ENCODE peak calls at places on chromosomes 3 and 15, in ten cellular contexts. W, G, A, Z, S, X, P, J, Y and N are unnamed samples.

GRCh38 chr3:159189994-159190669 is 388.3 kb downstream of the MFSD1 start:
- DNase-seq in J (no peak), W (peak), G (peak), Y (no peak), Z (no peak), S (no peak), X (no peak), P (no peak), A (no peak), N (no peak)

GRCh38 chr3:4766716-4767499 is 212.3 kb upstream of the BHLHE40 start:
- DNase-seq in G (no peak), W (no peak), J (no peak), X (no peak), A (no peak), Y (no peak), Z (no peak), S (no peak), P (no peak), N (no peak)

GRCh38 chr3:64242435-64242834 is 17.2 kb upstream of the PRICKLE2 start:
- DNase-seq in Y (no peak), W (peak), X (no peak), P (peak), Z (no peak), A (no peak), G (peak), S (no peak), J (peak), N (no peak)

GRCh38 chr3:123028233-123028828 is 768 bp upstream of the SEMA5B start:
- DNase-seq in A (peak), X (peak), G (peak), Z (no peak), J (no peak), S (no peak), Y (peak), P (no peak), W (peak), N (peak)

GRCh38 chr3:101890716-101891115 is 41.4 kb downstream of the NFKBIZ start:
- DNase-seq in A (no peak), P (no peak), Z (no peak), G (no peak), Y (no peak), X (no peak), J (no peak), S (no peak), W (peak), N (no peak)

GRCh38 chr15:83087535-83087934 is 19.9 kb upstream of the TM6SF1 start:
- DNase-seq in J (no peak), A (no peak), Y (no peak), W (no peak), P (no peak), S (no peak), G (no peak), Z (no peak), X (no peak), N (no peak)

GRCh38 chr3:34073961-34074360 is 275.5 kb downstream of the PDCD6IP start:
- DNase-seq in S (no peak), X (no peak), G (no peak), W (no peak), Y (no peak), A (no peak), P (no peak), J (no peak), Z (no peak), N (no peak)

GRCh38 chr15:69648775-69649735 is 196.4 kb downstream of the RPLP1 start:
- DNase-seq in X (peak), J (no peak), Z (no peak), G (peak), Y (no peak), P (no peak), A (no peak), S (no peak), W (no peak), N (no peak)

GRCh38 chr15:63083046-63083445 is 38.6 kb upstream of the LACTB start:
- DNase-seq in G (no peak), W (no peak), Y (no peak), A (no peak), S (no peak), P (peak), X (no peak), Z (no peak), J (no peak), N (no peak)

GRCh38 chr15:63752075-63752684 is 81.6 kb downstream of the HERC1 start:
- DNase-seq in X (peak), S (no peak), G (peak), P (no peak), J (peak), Z (no peak), W (peak), A (peak), Y (peak), N (peak)

GRCh38 chr15:51044037-51044712 is 50.5 kb downstream of the TNFAIP8L3 start:
- DNase-seq in A (no peak), G (no peak), W (no peak), Y (no peak), X (no peak), Z (no peak), S (no peak), J (no peak), P (no peak), N (no peak)

GRCh38 chr3:146222204-146223046 is 28.5 kb downstream of the PLSCR4 start:
- DNase-seq in Y (peak), Z (no peak), S (no peak), W (peak), G (peak), A (no peak), J (no peak), P (no peak), X (no peak), N (no peak)

DNA sequence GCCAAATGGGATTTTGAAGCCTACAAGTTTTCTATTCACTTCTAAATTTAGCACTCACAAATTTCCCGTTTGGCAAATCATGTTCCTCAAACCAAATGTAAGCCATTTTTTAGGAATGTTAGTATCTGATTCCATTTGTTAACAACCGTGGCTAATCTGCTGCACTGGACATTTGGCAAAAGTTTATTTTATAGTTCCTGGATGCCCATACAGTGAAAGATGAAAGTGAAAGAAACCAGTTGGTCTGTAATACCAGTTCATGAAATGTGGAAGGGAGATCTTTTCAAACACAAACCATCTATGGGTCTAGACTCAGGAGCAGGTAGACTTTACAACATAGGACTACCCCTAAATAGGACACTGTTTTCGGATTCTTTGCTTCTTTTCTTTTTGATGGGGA is 133.9 kb upstream of the GMNC start:
- DNase-seq in Y (no peak), P (no peak), S (no peak), W (peak), A (no peak), X (no peak), J (no peak), Z (no peak), G (no peak), N (no peak)
- H3K27ac ChIP-seq in Y (no peak), P (no peak), S (no peak), W (no peak), A (no peak), X (no peak), J (no peak), Z (no peak), G (no peak), N (no peak)

GRCh38 chr15:48340111-48340510 is 8.9 kb downstream of the DUT start:
- DNase-seq in Y (no peak), P (no peak), X (no peak), W (no peak), S (no peak), J (no peak), A (no peak), Z (no peak), G (no peak), N (no peak)

GRCh38 chr15:48333553-48333952 is 2.3 kb downstream of the DUT start:
- DNase-seq in S (no peak), A (no peak), J (no peak), G (no peak), Y (no peak), P (no peak), W (no peak), Z (no peak), X (no peak), N (no peak)

GRCh38 chr15:48337626-48338025 is 6.4 kb downstream of the DUT start:
- DNase-seq in X (no peak), S (no peak), Z (no peak), J (no peak), A (no peak), P (no peak), W (no peak), Y (no peak), G (no peak), N (no peak)

GRCh38 chr15:48334260-48334659 is 3.0 kb downstream of the DUT start:
- DNase-seq in W (no peak), X (no peak), Y (no peak), A (no peak), G (no peak), Z (no peak), J (no peak), S (no peak), P (no peak), N (no peak)

DNA sequence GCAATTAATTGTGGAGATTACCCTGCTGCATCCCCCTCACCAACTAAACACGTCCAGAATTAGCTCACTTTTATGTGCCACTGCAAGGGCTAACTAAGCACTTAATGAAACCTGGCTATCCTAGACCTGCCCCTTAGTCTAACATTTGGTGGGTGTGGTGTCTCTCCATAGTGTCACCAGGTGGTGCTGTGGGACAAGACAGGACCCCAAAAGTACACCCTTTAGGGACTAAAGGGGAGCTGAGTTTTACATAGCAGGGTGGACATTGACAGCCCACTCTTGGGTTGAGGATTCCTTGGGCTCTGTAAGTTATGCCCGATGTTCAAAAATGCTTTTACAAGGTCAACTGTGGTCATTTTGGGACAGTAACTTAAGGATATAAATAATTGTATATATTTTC is 5.7 kb downstream of the DUT start:
- DNase-seq in P (no peak), A (no peak), X (peak), J (no peak), Y (peak), W (peak), G (no peak), Z (no peak), S (no peak), N (peak)
- TF ChIP-seq CTCF in P (peak), A (no peak), X (peak), J (no peak), Y (peak), W (peak), G (peak), Z (no peak), S (no peak), N (peak)

GRCh38 chr3:58584690-58585004 is 7.5 kb upstream of the FAM107A start:
- DNase-seq in S (no peak), Y (no peak), G (no peak), Z (no peak), P (no peak), X (no peak), W (peak), J (no peak), A (no peak), N (no peak)

GRCh38 chr3:58588030-58588614 is 10.9 kb upstream of the FAM107A start:
- DNase-seq in Z (no peak), A (no peak), S (no peak), Y (no peak), J (no peak), P (no peak), W (peak), G (no peak), X (peak), N (no peak)

GRCh38 chr3:58585994-58586393 is 8.8 kb upstream of the FAM107A start:
- DNase-seq in J (no peak), W (no peak), X (peak), A (no peak), Z (no peak), P (no peak), S (no peak), Y (no peak), G (no peak), N (no peak)

GRCh38 chr3:58586776-58587192 is 9.6 kb upstream of the FAM107A start:
- DNase-seq in S (no peak), P (no peak), Y (no peak), W (no peak), J (no peak), A (no peak), Z (no peak), G (no peak), X (peak), N (no peak)

DNA sequence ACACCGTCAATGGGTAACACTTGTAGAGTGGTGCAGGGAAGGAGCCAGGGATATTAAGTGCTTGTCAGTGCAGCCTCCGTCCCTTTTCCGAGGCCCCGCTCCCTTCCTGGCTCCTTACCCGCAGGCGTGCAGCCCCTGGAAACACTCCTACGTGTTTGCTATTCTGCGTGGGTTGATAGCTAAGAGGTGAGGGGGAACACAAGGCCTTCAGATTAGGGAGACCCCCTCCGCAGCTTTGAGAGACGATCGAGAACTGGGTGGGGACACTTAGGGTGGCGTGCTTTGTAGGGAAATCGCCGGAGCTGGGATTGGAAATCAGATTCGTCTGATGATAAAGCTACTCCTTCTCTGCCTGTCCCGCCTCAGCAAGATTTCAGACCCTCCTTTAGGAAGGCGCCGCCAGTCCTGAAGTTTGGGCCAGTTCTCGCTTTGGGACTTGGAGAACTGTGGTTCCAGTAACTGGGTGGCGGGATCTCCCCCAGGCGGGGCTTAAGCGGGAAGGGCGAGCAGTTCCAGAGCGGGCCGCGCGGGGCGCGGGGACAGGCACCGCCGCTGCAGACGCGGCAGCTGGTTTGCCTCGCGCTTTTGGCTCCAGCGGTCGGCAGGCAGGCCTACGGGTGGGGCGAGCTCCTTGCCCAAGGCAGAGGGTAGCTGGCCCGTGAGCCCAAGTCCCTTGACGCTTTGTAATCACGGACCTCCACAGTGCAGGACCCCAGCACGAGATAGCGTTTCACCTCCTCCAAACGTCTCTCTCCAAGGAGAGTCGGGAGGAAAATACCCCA is 8.0 kb upstream of the FAM107A start:
- DNase-seq in J (peak), P (peak), G (peak), Z (peak), Y (peak), X (peak), A (peak), S (peak), W (peak), N (no peak)
- H3K27ac ChIP-seq in J (peak), P (peak), G (no peak), Z (peak), Y (peak), X (no peak), A (peak), S (peak), W (peak), N (no peak)

DNA sequence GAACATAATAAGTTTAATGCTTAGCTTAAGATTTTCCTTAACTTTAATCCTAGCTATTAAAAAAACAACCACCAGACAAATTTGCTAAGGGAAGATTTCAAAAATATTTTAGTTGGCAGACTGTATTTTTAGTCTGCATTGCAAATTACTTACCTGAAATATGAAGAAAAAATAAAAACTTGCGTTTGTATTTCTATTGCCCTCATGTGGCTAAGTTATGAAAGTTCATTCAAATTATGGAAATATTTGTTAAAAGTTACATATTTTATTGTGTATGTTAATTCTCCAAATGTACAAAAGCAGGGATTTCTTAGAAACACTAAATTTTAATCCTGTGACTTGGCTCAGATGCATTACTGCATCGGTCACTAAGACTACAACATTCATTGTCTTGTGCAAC is 15.0 kb downstream of the GTF2A2 start:
- DNase-seq in Y (no peak), A (no peak), J (no peak), X (no peak), P (no peak), W (no peak), Z (no peak), S (no peak), G (no peak), N (no peak)
- TF ChIP-seq CTCF in Y (peak), A (no peak), J (no peak), X (no peak), P (no peak), W (no peak), Z (no peak), S (no peak), G (peak), N (no peak)

DNA sequence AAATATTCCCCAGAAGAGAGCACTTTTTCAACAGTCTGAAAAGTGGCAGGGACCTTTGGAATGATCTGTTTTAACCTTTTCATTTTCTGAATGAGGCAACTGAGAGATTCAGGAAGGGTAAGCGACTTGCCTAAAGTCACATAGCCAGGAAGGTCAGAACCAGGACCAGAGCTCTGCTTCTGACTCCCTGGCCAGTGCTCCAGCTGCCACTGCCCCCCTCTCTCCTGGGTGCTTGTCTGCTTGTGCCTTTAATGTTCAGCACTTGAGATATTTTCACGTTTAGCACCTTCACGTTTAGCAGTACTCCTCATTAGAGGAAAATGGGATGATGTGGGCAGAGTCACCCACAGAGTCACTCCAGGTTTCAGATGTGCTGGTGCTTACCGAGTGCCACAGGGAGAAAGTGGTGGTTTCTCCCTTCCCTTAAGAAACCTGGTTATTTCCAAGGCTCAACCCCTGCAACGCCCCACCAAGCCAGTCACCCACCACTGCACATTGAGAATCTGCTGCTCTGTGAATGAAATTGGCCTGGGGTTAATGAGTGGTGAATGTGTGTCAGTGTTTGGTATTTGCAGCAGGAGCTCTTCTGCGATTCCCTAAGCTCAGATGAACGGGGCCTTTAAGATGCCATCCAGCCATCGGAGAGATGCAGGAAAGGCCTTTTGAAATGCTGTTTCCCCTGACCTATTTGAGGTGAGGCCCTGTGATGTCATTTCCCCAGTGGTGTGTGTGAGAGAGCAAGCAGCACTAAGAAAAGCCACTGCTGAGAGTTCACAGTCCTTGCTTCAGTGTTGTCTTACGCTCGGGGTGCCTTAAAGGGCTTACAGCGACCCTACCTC is 68.6 kb downstream of the SMAD3 start:
- DNase-seq in G (no peak), Y (peak), X (peak), A (no peak), S (no peak), J (no peak), W (peak), P (no peak), Z (no peak), N (no peak)
- H3K27ac ChIP-seq in G (peak), Y (peak), X (peak), A (peak), S (peak), J (peak), W (peak), P (peak), Z (peak), N (no peak)

DNA sequence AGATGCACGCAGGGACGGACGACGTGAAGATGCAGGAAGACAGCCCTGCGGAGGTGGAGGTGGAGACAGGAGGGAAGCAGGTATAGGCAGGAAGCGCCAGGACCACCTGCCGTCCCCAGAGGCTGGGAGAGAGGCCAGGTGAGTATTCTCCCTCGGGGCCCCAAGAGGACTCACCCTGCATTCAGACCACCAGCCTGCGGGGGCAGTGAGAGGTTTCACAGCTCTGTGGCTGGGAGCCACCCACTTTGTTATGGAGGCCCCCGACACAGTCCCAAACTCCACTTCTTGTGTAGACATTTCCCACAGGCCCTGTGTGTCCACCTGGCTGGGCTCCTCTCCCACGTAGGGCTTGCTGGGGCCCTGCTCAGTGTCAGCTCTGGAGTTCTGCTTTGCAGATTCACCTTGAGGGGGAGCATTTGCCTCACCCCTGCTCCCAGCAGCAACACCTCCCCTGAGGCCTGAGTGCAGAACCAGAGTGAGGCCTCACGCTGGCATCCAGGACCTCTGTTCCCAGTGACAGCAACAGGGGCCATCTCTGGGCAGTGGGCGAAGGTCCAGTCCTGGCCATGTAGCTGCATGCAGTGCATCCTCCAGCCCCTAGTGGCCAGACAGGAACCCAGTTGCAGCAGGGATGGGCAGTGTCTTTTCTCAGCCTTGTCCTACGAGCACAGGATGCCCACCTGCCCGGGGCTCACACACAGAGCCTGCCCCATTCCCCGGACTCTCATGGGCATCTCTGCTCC is 119.4 kb upstream of the IQSEC1 start:
- DNase-seq in X (peak), P (no peak), S (no peak), A (no peak), W (no peak), Z (peak), Y (peak), G (no peak), J (no peak), N (peak)
- TF ChIP-seq CTCF in X (peak), P (peak), S (no peak), A (peak), W (no peak), Z (no peak), Y (peak), G (peak), J (no peak), N (peak)